ENCODE peak calls at places on chromosomes 5 and 9, in eight cellular contexts. I is transverse colon, B is fibroblast of lung, E is uterus, T is heart left ventricle, G is WERI-Rb-1, A is body of pancreas, D is upper lobe of right lung. O is an unnamed sample. For H3K36me3, the result is how much of the 10 kb centered on the place peaks cover.

GRCh38 chr5:35183243-35183955 is 46.9 kb downstream of the PRLR start:
- DNase-seq in T (no peak), B (peak), G (peak), A (peak), E (peak), D (no peak), I (peak), O (no peak)

GRCh38 chr9:119951090-119951489 is 581.9 kb upstream of the BRINP1 start:
- DNase-seq in I (no peak), A (peak), B (peak), D (no peak), E (no peak), T (no peak), G (no peak), O (no peak)

GRCh38 chr5:153153086-153153485 is 337.4 kb upstream of the GRIA1 start:
- DNase-seq in T (no peak), D (no peak), E (no peak), I (no peak), A (no peak), B (peak), G (no peak), O (no peak)

GRCh38 chr9:109166771-109167601 is at the start of gene FRRS1L:
- DNase-seq in I (no peak), A (no peak), T (no peak), E (no peak), D (no peak), G (peak), B (peak), O (no peak)

GRCh38 chr5:119930490-119930889 is 301.1 kb downstream of the FAM170A start:
- DNase-seq in A (no peak), G (no peak), T (no peak), E (no peak), D (no peak), I (no peak), B (no peak), O (peak)

GRCh38 chr9:88387733-88388202 is 476 bp upstream of the SPIN1 start:
- DNase-seq in T (peak), I (peak), G (no peak), B (peak), D (peak), E (peak), A (peak), O (peak)

GRCh38 chr5:122434120-122434519 is 122.1 kb downstream of the SNCAIP start:
- DNase-seq in A (no peak), T (no peak), G (no peak), I (no peak), D (no peak), B (no peak), E (no peak), O (no peak)

GRCh38 chr9:129197978-129198736 is 20.1 kb upstream of the IER5L start:
- DNase-seq in B (peak), D (no peak), A (peak), T (peak), I (peak), E (peak), G (no peak), O (no peak)

GRCh38 chr9:87570000-87570834 is 72.5 kb downstream of the DAPK1 start:
- DNase-seq in B (peak), T (no peak), G (no peak), E (no peak), D (no peak), A (no peak), I (no peak), O (no peak)

DNA sequence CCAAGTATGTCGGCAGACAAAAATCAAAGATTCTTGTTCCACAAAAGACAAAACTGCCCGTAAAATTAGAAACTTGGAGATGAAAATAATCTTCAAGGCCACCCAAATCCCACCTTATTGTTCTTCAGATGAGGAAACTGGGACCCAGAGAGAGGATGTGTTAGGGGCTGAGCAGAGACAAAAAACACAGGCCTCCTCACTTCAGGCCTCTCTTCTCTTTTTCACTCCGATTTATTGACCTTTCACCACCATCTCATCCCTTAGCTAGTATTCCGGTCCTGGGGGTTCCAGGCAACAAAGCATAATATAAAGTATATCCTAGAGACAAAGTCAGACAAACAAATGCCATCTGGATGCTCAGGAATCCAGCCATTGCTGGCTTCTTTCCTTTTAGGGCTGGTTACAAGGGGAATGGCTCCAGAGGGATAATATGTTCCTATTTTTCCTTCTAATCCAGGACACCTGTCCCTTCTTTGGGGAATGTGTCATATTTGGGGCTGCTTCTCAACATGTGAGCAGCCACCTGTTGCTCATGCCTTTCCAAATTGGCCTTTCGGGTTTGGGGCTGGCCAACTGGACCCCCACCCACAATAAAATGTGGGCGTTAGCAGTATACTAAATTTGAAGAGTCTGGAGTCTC is 42.2 kb upstream of the AFAP1L1 start:
- DNase-seq in B (no peak), G (no peak), E (no peak), D (no peak), A (no peak), T (no peak), I (no peak), O (no peak)
- TF ChIP-seq CTCF in B (no peak), G (no peak), E (no peak), D (no peak), A (no peak), T (no peak), I (no peak), O (no peak)

GRCh38 chr9:83677596-83677995 is 30.2 kb downstream of the UBQLN1 start:
- DNase-seq in A (no peak), I (no peak), B (no peak), D (no peak), T (no peak), E (no peak), G (no peak), O (no peak)
- H3K36me3 ChIP-seq in A (under half), I (under half), B (under half), D (half or more), T (under half), E (under half), G (half or more), O (half or more)

GRCh38 chr9:16191691-16192402 is 639.0 kb downstream of the CCDC171 start:
- DNase-seq in I (peak), D (peak), A (peak), G (peak), E (peak), T (peak), B (peak), O (peak)
- TF ChIP-seq CTCF in I (peak), D (peak), A (peak), G (peak), E (peak), T (peak), B (peak), O (peak)

GRCh38 chr5:14491015-14491414 is 90.6 kb upstream of the OTULINL start:
- DNase-seq in T (no peak), G (no peak), D (no peak), E (no peak), A (no peak), I (no peak), B (no peak), O (no peak)

GRCh38 chr5:14491505-14491904 is 90.1 kb upstream of the OTULINL start:
- DNase-seq in I (no peak), G (no peak), T (no peak), B (peak), E (no peak), A (no peak), D (no peak), O (no peak)

GRCh38 chr5:14490309-14490711 is 91.3 kb upstream of the OTULINL start:
- DNase-seq in T (no peak), B (no peak), E (no peak), I (no peak), G (no peak), D (peak), A (peak), O (peak)

GRCh38 chr5:14489643-14490042 is 91.9 kb upstream of the OTULINL start:
- DNase-seq in D (no peak), B (no peak), T (no peak), I (no peak), E (no peak), G (no peak), A (no peak), O (no peak)

GRCh38 chr5:14492341-14492964 is 89.1 kb upstream of the OTULINL start:
- DNase-seq in B (no peak), E (no peak), D (no peak), T (no peak), G (no peak), I (no peak), A (no peak), O (no peak)
- H3K36me3 ChIP-seq in B (under half), E (under half), D (half or more), T (under half), G (under half), I (under half), A (under half), O (half or more)

DNA sequence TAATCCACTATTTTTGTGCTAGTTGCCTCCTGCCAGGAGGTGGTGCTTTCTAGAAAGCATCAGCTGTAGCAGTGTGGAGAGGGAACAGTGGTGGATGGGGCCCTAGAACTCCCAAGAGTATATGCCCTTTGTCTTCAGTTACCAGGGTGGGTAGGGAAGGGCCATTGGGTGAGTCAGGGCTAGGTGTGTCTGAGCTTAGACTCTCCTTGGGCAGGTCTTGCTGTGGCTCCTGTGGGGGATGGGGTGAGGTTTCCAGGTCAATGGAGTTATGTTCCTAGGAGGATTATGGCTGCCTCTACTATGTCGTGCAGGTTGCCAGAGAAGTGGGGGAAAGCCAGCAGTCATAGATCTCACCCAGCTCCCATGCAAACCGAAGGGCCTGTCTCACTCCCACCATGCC is 11.3 kb upstream of the ADAMTS12 start:
- DNase-seq in D (no peak), I (no peak), T (no peak), E (no peak), B (no peak), G (no peak), A (no peak), O (no peak)
- TF ChIP-seq CTCF in D (no peak), I (no peak), T (no peak), E (no peak), B (no peak), G (no peak), A (no peak), O (no peak)

GRCh38 chr5:65999061-65999723 is 72.8 kb downstream of the ERBIN start:
- DNase-seq in T (no peak), E (no peak), G (no peak), D (no peak), B (no peak), A (no peak), I (no peak), O (no peak)
- H3K36me3 ChIP-seq in T (under half), E (under half), G (under half), D (under half), B (under half), A (under half), I (under half), O (under half)

GRCh38 chr9:127934248-127934647 is 3.4 kb downstream of the DPM2 start:
- DNase-seq in E (no peak), A (no peak), G (no peak), T (no peak), I (no peak), B (no peak), D (no peak), O (no peak)
- TF ChIP-seq CTCF in E (no peak), A (no peak), G (peak), T (no peak), I (no peak), B (no peak), D (no peak), O (no peak)

GRCh38 chr9:33995449-33995848 is 53.2 kb downstream of the UBAP2 start:
- DNase-seq in D (no peak), G (no peak), A (no peak), B (no peak), T (no peak), I (no peak), E (no peak), O (no peak)

GRCh38 chr9:34001951-34002350 is 46.7 kb downstream of the UBAP2 start:
- DNase-seq in T (no peak), I (no peak), D (no peak), A (no peak), G (no peak), E (no peak), B (no peak), O (no peak)

GRCh38 chr9:34001308-34001707 is 47.4 kb downstream of the UBAP2 start:
- DNase-seq in D (no peak), I (no peak), B (no peak), T (no peak), A (no peak), G (peak), E (no peak), O (no peak)
- H3K36me3 ChIP-seq in D (under half), I (under half), B (under half), T (under half), A (under half), G (under half), E (under half), O (under half)

DNA sequence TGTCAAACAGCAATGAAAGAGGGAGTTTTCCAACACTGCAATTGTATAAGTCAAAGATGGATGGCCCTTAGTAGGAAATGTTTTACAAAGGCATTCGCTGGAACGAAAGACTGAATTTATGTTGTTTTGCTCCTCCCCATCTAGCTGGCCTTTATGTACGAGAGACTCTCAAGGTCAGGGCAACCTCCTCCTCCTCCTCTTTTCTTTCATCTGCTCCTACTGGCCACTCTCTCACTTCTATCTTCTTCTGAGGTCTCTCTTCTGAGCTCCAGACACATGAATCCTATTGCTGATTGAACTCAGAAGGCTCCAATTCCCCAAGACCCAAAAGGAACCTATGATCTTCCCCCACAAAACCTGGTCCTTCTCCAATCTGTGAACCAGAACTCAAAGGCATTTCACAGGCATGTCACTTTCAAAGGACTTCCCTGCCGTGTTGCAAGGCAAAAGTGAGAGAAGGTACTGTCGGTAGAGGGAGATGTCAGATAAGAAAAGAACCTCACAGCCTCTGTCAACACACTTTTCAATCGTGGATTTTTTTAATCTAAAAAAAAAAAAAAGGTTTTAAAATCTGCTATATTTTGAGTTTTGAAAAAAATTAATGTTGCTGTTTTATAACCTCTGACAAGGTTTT is 28.5 kb upstream of the PUM3 start:
- DNase-seq in D (no peak), G (peak), E (no peak), A (peak), T (no peak), B (peak), I (no peak), O (no peak)
- TF ChIP-seq CTCF in D (no peak), G (peak), E (peak), A (peak), T (no peak), B (no peak), I (no peak), O (no peak)